ENCODE peak calls at places on chromosomes 16 and 17, in eight cellular contexts. A is HS-5, N is thoracic aorta, H is NCI-H2029, W is NCI-H1436, Y is T-cell, I is mucosa of descending colon, V is fibroblast of pulmonary artery. T is an unnamed sample.

GRCh38 chr17:66730497-66730923 is 104.4 kb upstream of the CACNG5 start:
- DNase-seq in A (no peak), N (no peak), H (no peak), W (no peak), Y (no peak), I (no peak), V (no peak), T (no peak)

GRCh38 chr16:3945751-3946603 is 65.5 kb upstream of the CREBBP start:
- DNase-seq in A (peak; percentile 90), N (peak; percentile 48), H (peak; percentile 67), W (no peak), Y (no peak), I (no peak), V (peak; percentile 98), T (peak; percentile 98)

GRCh38 chr17:59161477-59161876 is 5.9 kb downstream of the PRR11 start:
- DNase-seq in A (no peak), N (no peak), H (no peak), W (no peak), Y (no peak), I (no peak), V (no peak), T (no peak)

GRCh38 chr17:384622-385194 is 32.1 kb upstream of the RPH3AL start:
- DNase-seq in A (no peak), N (no peak), H (no peak), W (no peak), Y (no peak), I (no peak), V (no peak), T (no peak)

GRCh38 chr16:71360378-71360777 is 1.9 kb downstream of the CALB2 start:
- DNase-seq in A (peak; percentile 89), N (no peak), H (no peak), W (no peak), Y (no peak), I (no peak), V (peak; percentile 92), T (peak; percentile 90)

GRCh38 chr16:15996432-15997109 is 47.2 kb downstream of the ABCC1 start:
- DNase-seq in A (peak; percentile 95), N (no peak), H (no peak), W (no peak), Y (no peak), I (no peak), V (peak; percentile 89), T (peak; percentile 92)

GRCh38 chr16:68232335-68232734 is 3.6 kb downstream of the ESRP2 start:
- DNase-seq in A (no peak), N (no peak), H (no peak), W (no peak), Y (no peak), I (peak; percentile 58), V (no peak), T (no peak)

GRCh38 chr17:74369221-74369620 is 1.9 kb downstream of the GPR142 start:
- DNase-seq in A (no peak), N (no peak), H (no peak), W (peak; percentile 81), Y (peak; percentile 64), I (no peak), V (no peak), T (no peak)

GRCh38 chr16:534089-534635 is 6.7 kb downstream of the CAPN15 start:
- DNase-seq in A (no peak), N (no peak), H (no peak), W (no peak), Y (no peak), I (peak; percentile 89), V (no peak), T (no peak)

GRCh38 chr16:57299009-57299718 is 14.7 kb upstream of the PLLP start:
- DNase-seq in A (no peak), N (peak; percentile 62), H (no peak), W (peak; percentile 48), Y (no peak), I (no peak), V (no peak), T (no peak)

GRCh38 chr17:30550512-30551273 is 73.5 kb downstream of the GOSR1 start:
- DNase-seq in A (no peak), N (no peak), H (no peak), W (no peak), Y (no peak), I (no peak), V (peak; percentile 34), T (peak; percentile 31)

GRCh38 chr17:72152392-72152727 is 31.5 kb downstream of the SOX9 start:
- DNase-seq in A (no peak), N (no peak), H (no peak), W (no peak), Y (no peak), I (no peak), V (peak; percentile 56), T (peak; percentile 10)

GRCh38 chr17:59378621-59379194 is 47.3 kb downstream of the YPEL2 start:
- DNase-seq in A (no peak), N (no peak), H (no peak), W (no peak), Y (no peak), I (no peak), V (peak; percentile 91), T (peak; percentile 86)

GRCh38 chr17:56653877-56654276 is 60.4 kb downstream of the NOG start:
- DNase-seq in A (peak; percentile 8), N (no peak), H (no peak), W (no peak), Y (peak; percentile 68), I (no peak), V (peak; percentile 11), T (peak; percentile 32)

GRCh38 chr16:21001262-21001661 is 100.7 kb downstream of the LYRM1 start:
- DNase-seq in A (no peak), N (no peak), H (no peak), W (no peak), Y (no peak), I (no peak), V (peak; percentile 32), T (peak; percentile 30)

GRCh38 chr16:10314811-10315210 is 71.0 kb upstream of the ATF7IP2 start:
- DNase-seq in A (peak; percentile 31), N (no peak), H (no peak), W (no peak), Y (no peak), I (no peak), V (peak; percentile 28), T (peak; percentile 27)

GRCh38 chr17:16934133-16934795 is 37.7 kb downstream of the TNFRSF13B start:
- DNase-seq in A (no peak), N (no peak), H (no peak), W (no peak), Y (no peak), I (no peak), V (no peak), T (no peak)

GRCh38 chr16:10688726-10689125 is 6.0 kb downstream of the TEKT5 start:
- DNase-seq in A (no peak), N (no peak), H (no peak), W (no peak), Y (no peak), I (no peak), V (no peak), T (no peak)

GRCh38 chr16:57422026-57422944 is 17.7 kb downstream of the CCL17 start:
- DNase-seq in A (no peak), N (no peak), H (peak; percentile 1), W (peak; percentile 5), Y (no peak), I (no peak), V (peak; percentile 78), T (peak; percentile 74)

GRCh38 chr17:17151541-17151940 is 54.6 kb downstream of the PLD6 start:
- DNase-seq in A (peak; percentile 50), N (no peak), H (no peak), W (no peak), Y (no peak), I (no peak), V (peak; percentile 45), T (peak; percentile 83)

GRCh38 chr17:60390881-60391418 is 983 bp downstream of the USP32 start:
- DNase-seq in A (peak; percentile 19), N (no peak), H (peak; percentile 37), W (no peak), Y (no peak), I (no peak), V (peak; percentile 53), T (peak; percentile 41)

GRCh38 chr16:17342031-17342430 is 128.7 kb downstream of the XYLT1 start:
- DNase-seq in A (no peak), N (no peak), H (no peak), W (no peak), Y (no peak), I (no peak), V (no peak), T (no peak)

GRCh38 chr17:44915727-44916058 is 393 bp upstream of the GFAP start:
- DNase-seq in A (no peak), N (no peak), H (no peak), W (no peak), Y (no peak), I (no peak), V (no peak), T (no peak)

GRCh38 chr17:75237100-75238014 is 24.0 kb downstream of the GGA3 start:
- DNase-seq in A (no peak), N (no peak), H (no peak), W (no peak), Y (no peak), I (no peak), V (no peak), T (no peak)

GRCh38 chr17:781920-782731 is at the start of the genes GLOD4 and MRM3:
- DNase-seq in A (peak; percentile 61), N (peak; percentile 81), H (peak; percentile 16), W (peak; percentile 84), Y (peak; percentile 90), I (peak; percentile 94), V (peak; percentile 90), T (peak; percentile 87)

GRCh38 chr17:2025220-2025621 is at the start of gene RTN4RL1:
- DNase-seq in A (no peak), N (no peak), H (no peak), W (peak; percentile 88), Y (peak; percentile 57), I (peak; percentile 75), V (peak; percentile 32), T (peak; percentile 45)

GRCh38 chr17:29584452-29585079 is 4.9 kb downstream of the GIT1 start:
- DNase-seq in A (no peak), N (no peak), H (no peak), W (no peak), Y (no peak), I (peak; percentile 46), V (no peak), T (no peak)

GRCh38 chr17:54544239-54544638 is 356.4 kb upstream of the TOM1L1 start:
- DNase-seq in A (no peak), N (no peak), H (no peak), W (no peak), Y (no peak), I (no peak), V (no peak), T (no peak)

GRCh38 chr17:72502111-72502939 is 381.5 kb downstream of the SOX9 start:
- DNase-seq in A (no peak), N (no peak), H (peak; percentile 15), W (no peak), Y (no peak), I (no peak), V (peak; percentile 62), T (peak; percentile 57)

GRCh38 chr16:23692190-23692837 is 13.6 kb downstream of the PLK1 start:
- DNase-seq in A (no peak), N (no peak), H (no peak), W (no peak), Y (no peak), I (no peak), V (no peak), T (no peak)

GRCh38 chr17:81365148-81365600 is 30.1 kb upstream of the BAHCC1 start:
- DNase-seq in A (peak; percentile 23), N (no peak), H (no peak), W (peak; percentile 63), Y (no peak), I (peak; percentile 78), V (peak; percentile 68), T (peak; percentile 69)